ENCODE peak calls at places on chromosomes 11 and 22, in eight cellular contexts. One of them, this sample, is unnamed.
A peak's percentile ranks its signal among the peaks of the same experiment; 100 is the strongest.

GRCh38 chr22:38477515-38477914 is 9.6 kb downstream of the KDELR3 start:
- DNase-seq in cardiac muscle cell: no peak
- DNase-seq in stimulated activated CD8-positive, alpha-beta memory T cell treated with anti-CD3 and anti-CD28 coated beads, Interleukin-4, amount 100 ng/mL, for 1 hour: no peak
- DNase-seq in LHCN-M2: no peak
- DNase-seq in HTR-8/SVneo: no peak
- DNase-seq in GM23338: no peak
- DNase-seq in central memory CD4-positive, alpha-beta T cell: no peak
- DNase-seq in lower leg skin: no peak
- DNase-seq in this sample: no peak

GRCh38 chr11:70159612-70160570 is 43.2 kb upstream of the FADD start:
- DNase-seq in cardiac muscle cell: no peak
- DNase-seq in HTR-8/SVneo: no peak
- DNase-seq in LHCN-M2: peak; percentile 41
- DNase-seq in central memory CD4-positive, alpha-beta T cell: no peak
- DNase-seq in GM23338: no peak
- DNase-seq in stimulated activated CD8-positive, alpha-beta memory T cell treated with anti-CD3 and anti-CD28 coated beads, Interleukin-4, amount 100 ng/mL, for 1 hour: no peak
- DNase-seq in lower leg skin: peak; percentile 73
- DNase-seq in this sample: no peak

GRCh38 chr22:30262917-30263741 is 3.5 kb downstream of the OSM start:
- DNase-seq in cardiac muscle cell: peak; percentile 87
- DNase-seq in LHCN-M2: no peak
- DNase-seq in stimulated activated CD8-positive, alpha-beta memory T cell treated with anti-CD3 and anti-CD28 coated beads, Interleukin-4, amount 100 ng/mL, for 1 hour: peak; percentile 68
- DNase-seq in central memory CD4-positive, alpha-beta T cell: peak; percentile 65
- DNase-seq in HTR-8/SVneo: no peak
- DNase-seq in GM23338: peak; percentile 95
- DNase-seq in lower leg skin: peak; percentile 73
- DNase-seq in this sample: peak; percentile 95

GRCh38 chr11:48093795-48094642 is 113.7 kb downstream of the PTPRJ start:
- DNase-seq in central memory CD4-positive, alpha-beta T cell: no peak
- DNase-seq in GM23338: no peak
- DNase-seq in stimulated activated CD8-positive, alpha-beta memory T cell treated with anti-CD3 and anti-CD28 coated beads, Interleukin-4, amount 100 ng/mL, for 1 hour: no peak
- DNase-seq in HTR-8/SVneo: peak; percentile 29
- DNase-seq in cardiac muscle cell: peak; percentile 66
- DNase-seq in LHCN-M2: peak; percentile 27
- DNase-seq in lower leg skin: no peak
- DNase-seq in this sample: no peak

GRCh38 chr11:85867751-85868150 is 12.6 kb downstream of the CCDC83 start:
- DNase-seq in HTR-8/SVneo: no peak
- DNase-seq in GM23338: no peak
- DNase-seq in cardiac muscle cell: no peak
- DNase-seq in LHCN-M2: no peak
- DNase-seq in lower leg skin: no peak
- DNase-seq in stimulated activated CD8-positive, alpha-beta memory T cell treated with anti-CD3 and anti-CD28 coated beads, Interleukin-4, amount 100 ng/mL, for 1 hour: no peak
- DNase-seq in central memory CD4-positive, alpha-beta T cell: no peak
- DNase-seq in this sample: no peak

GRCh38 chr11:125743681-125744080 is 2.4 kb upstream of the PATE1 start:
- DNase-seq in lower leg skin: no peak
- DNase-seq in LHCN-M2: no peak
- DNase-seq in stimulated activated CD8-positive, alpha-beta memory T cell treated with anti-CD3 and anti-CD28 coated beads, Interleukin-4, amount 100 ng/mL, for 1 hour: no peak
- DNase-seq in cardiac muscle cell: no peak
- DNase-seq in GM23338: no peak
- DNase-seq in central memory CD4-positive, alpha-beta T cell: no peak
- DNase-seq in HTR-8/SVneo: no peak
- DNase-seq in this sample: no peak

GRCh38 chr22:49638788-49639187 is 188.9 kb downstream of the BRD1 start:
- DNase-seq in LHCN-M2: peak; percentile 41
- DNase-seq in central memory CD4-positive, alpha-beta T cell: no peak
- DNase-seq in lower leg skin: no peak
- DNase-seq in HTR-8/SVneo: no peak
- DNase-seq in stimulated activated CD8-positive, alpha-beta memory T cell treated with anti-CD3 and anti-CD28 coated beads, Interleukin-4, amount 100 ng/mL, for 1 hour: no peak
- DNase-seq in cardiac muscle cell: no peak
- DNase-seq in GM23338: no peak
- DNase-seq in this sample: no peak

GRCh38 chr11:94926698-94927237 is 46.6 kb downstream of the CWC15 start:
- DNase-seq in HTR-8/SVneo: peak; percentile 86
- DNase-seq in cardiac muscle cell: peak; percentile 23
- DNase-seq in stimulated activated CD8-positive, alpha-beta memory T cell treated with anti-CD3 and anti-CD28 coated beads, Interleukin-4, amount 100 ng/mL, for 1 hour: no peak
- DNase-seq in lower leg skin: peak; percentile 74
- DNase-seq in LHCN-M2: peak; percentile 85
- DNase-seq in GM23338: peak; percentile 25
- DNase-seq in central memory CD4-positive, alpha-beta T cell: no peak
- DNase-seq in this sample: peak; percentile 32

GRCh38 chr22:21448627-21449416 is 18.4 kb upstream of the TMEM191C start:
- DNase-seq in lower leg skin: peak; percentile 2
- DNase-seq in LHCN-M2: no peak
- DNase-seq in cardiac muscle cell: no peak
- DNase-seq in central memory CD4-positive, alpha-beta T cell: no peak
- DNase-seq in HTR-8/SVneo: no peak
- DNase-seq in stimulated activated CD8-positive, alpha-beta memory T cell treated with anti-CD3 and anti-CD28 coated beads, Interleukin-4, amount 100 ng/mL, for 1 hour: no peak
- DNase-seq in GM23338: no peak
- DNase-seq in this sample: no peak

GRCh38 chr22:45105281-45105700 is 58.4 kb upstream of the NUP50 start:
- DNase-seq in LHCN-M2: peak; percentile 97
- DNase-seq in cardiac muscle cell: no peak
- DNase-seq in central memory CD4-positive, alpha-beta T cell: no peak
- DNase-seq in lower leg skin: peak; percentile 32
- DNase-seq in HTR-8/SVneo: no peak
- DNase-seq in GM23338: no peak
- DNase-seq in stimulated activated CD8-positive, alpha-beta memory T cell treated with anti-CD3 and anti-CD28 coated beads, Interleukin-4, amount 100 ng/mL, for 1 hour: no peak
- DNase-seq in this sample: no peak

GRCh38 chr11:48005133-48005532 is 24.8 kb downstream of the PTPRJ start:
- DNase-seq in HTR-8/SVneo: no peak
- DNase-seq in cardiac muscle cell: no peak
- DNase-seq in LHCN-M2: no peak
- DNase-seq in stimulated activated CD8-positive, alpha-beta memory T cell treated with anti-CD3 and anti-CD28 coated beads, Interleukin-4, amount 100 ng/mL, for 1 hour: no peak
- DNase-seq in lower leg skin: no peak
- DNase-seq in GM23338: no peak
- DNase-seq in central memory CD4-positive, alpha-beta T cell: peak; percentile 47
- DNase-seq in this sample: no peak

GRCh38 chr22:24011735-24012068 is 598 bp downstream of the CABIN1 start:
- DNase-seq in central memory CD4-positive, alpha-beta T cell: no peak
- DNase-seq in lower leg skin: no peak
- DNase-seq in cardiac muscle cell: no peak
- DNase-seq in HTR-8/SVneo: no peak
- DNase-seq in stimulated activated CD8-positive, alpha-beta memory T cell treated with anti-CD3 and anti-CD28 coated beads, Interleukin-4, amount 100 ng/mL, for 1 hour: no peak
- DNase-seq in LHCN-M2: no peak
- DNase-seq in GM23338: peak; percentile 56
- DNase-seq in this sample: no peak

GRCh38 chr11:47592276-47592675 is 1.9 kb downstream of the C1QTNF4 start:
- DNase-seq in cardiac muscle cell: no peak
- DNase-seq in HTR-8/SVneo: no peak
- DNase-seq in GM23338: no peak
- DNase-seq in LHCN-M2: no peak
- DNase-seq in lower leg skin: no peak
- DNase-seq in central memory CD4-positive, alpha-beta T cell: no peak
- DNase-seq in stimulated activated CD8-positive, alpha-beta memory T cell treated with anti-CD3 and anti-CD28 coated beads, Interleukin-4, amount 100 ng/mL, for 1 hour: no peak
- DNase-seq in this sample: no peak

GRCh38 chr11:120013325-120014250 is 124.3 kb downstream of the TRIM29 start:
- DNase-seq in LHCN-M2: peak; percentile 5
- DNase-seq in central memory CD4-positive, alpha-beta T cell: no peak
- DNase-seq in HTR-8/SVneo: peak; percentile 61
- DNase-seq in GM23338: peak; percentile 93
- DNase-seq in cardiac muscle cell: peak; percentile 73
- DNase-seq in stimulated activated CD8-positive, alpha-beta memory T cell treated with anti-CD3 and anti-CD28 coated beads, Interleukin-4, amount 100 ng/mL, for 1 hour: no peak
- DNase-seq in lower leg skin: no peak
- DNase-seq in this sample: peak; percentile 77

GRCh38 chr11:61737636-61738386 is 14.6 kb upstream of the MYRF start:
- DNase-seq in LHCN-M2: no peak
- DNase-seq in stimulated activated CD8-positive, alpha-beta memory T cell treated with anti-CD3 and anti-CD28 coated beads, Interleukin-4, amount 100 ng/mL, for 1 hour: no peak
- DNase-seq in central memory CD4-positive, alpha-beta T cell: no peak
- DNase-seq in lower leg skin: no peak
- DNase-seq in HTR-8/SVneo: no peak
- DNase-seq in cardiac muscle cell: no peak
- DNase-seq in GM23338: no peak
- DNase-seq in this sample: no peak

GRCh38 chr22:31752096-31752847 is 1.5 kb upstream of the DEPDC5 start:
- DNase-seq in GM23338: no peak
- DNase-seq in HTR-8/SVneo: no peak
- DNase-seq in lower leg skin: no peak
- DNase-seq in cardiac muscle cell: no peak
- DNase-seq in LHCN-M2: no peak
- DNase-seq in central memory CD4-positive, alpha-beta T cell: no peak
- DNase-seq in stimulated activated CD8-positive, alpha-beta memory T cell treated with anti-CD3 and anti-CD28 coated beads, Interleukin-4, amount 100 ng/mL, for 1 hour: no peak
- DNase-seq in this sample: no peak

GRCh38 chr22:49892226-49892899 is 25.9 kb downstream of the ALG12 start:
- DNase-seq in GM23338: no peak
- DNase-seq in LHCN-M2: no peak
- DNase-seq in central memory CD4-positive, alpha-beta T cell: no peak
- DNase-seq in cardiac muscle cell: no peak
- DNase-seq in HTR-8/SVneo: no peak
- DNase-seq in stimulated activated CD8-positive, alpha-beta memory T cell treated with anti-CD3 and anti-CD28 coated beads, Interleukin-4, amount 100 ng/mL, for 1 hour: no peak
- DNase-seq in lower leg skin: no peak
- DNase-seq in this sample: no peak

GRCh38 chr11:15446929-15447328 is 332.2 kb downstream of the INSC start:
- DNase-seq in cardiac muscle cell: no peak
- DNase-seq in GM23338: no peak
- DNase-seq in stimulated activated CD8-positive, alpha-beta memory T cell treated with anti-CD3 and anti-CD28 coated beads, Interleukin-4, amount 100 ng/mL, for 1 hour: no peak
- DNase-seq in central memory CD4-positive, alpha-beta T cell: no peak
- DNase-seq in LHCN-M2: no peak
- DNase-seq in lower leg skin: no peak
- DNase-seq in HTR-8/SVneo: no peak
- DNase-seq in this sample: no peak

GRCh38 chr22:32722441-32722840 is 79.1 kb upstream of the TIMP3 start:
- DNase-seq in HTR-8/SVneo: no peak
- DNase-seq in lower leg skin: peak; percentile 69
- DNase-seq in cardiac muscle cell: no peak
- DNase-seq in LHCN-M2: no peak
- DNase-seq in GM23338: no peak
- DNase-seq in stimulated activated CD8-positive, alpha-beta memory T cell treated with anti-CD3 and anti-CD28 coated beads, Interleukin-4, amount 100 ng/mL, for 1 hour: no peak
- DNase-seq in central memory CD4-positive, alpha-beta T cell: no peak
- DNase-seq in this sample: no peak

GRCh38 chr11:2250485-2250884 is 19.9 kb downstream of the ASCL2 start:
- DNase-seq in cardiac muscle cell: no peak
- DNase-seq in GM23338: no peak
- DNase-seq in HTR-8/SVneo: no peak
- DNase-seq in central memory CD4-positive, alpha-beta T cell: no peak
- DNase-seq in lower leg skin: no peak
- DNase-seq in LHCN-M2: no peak
- DNase-seq in stimulated activated CD8-positive, alpha-beta memory T cell treated with anti-CD3 and anti-CD28 coated beads, Interleukin-4, amount 100 ng/mL, for 1 hour: no peak
- DNase-seq in this sample: no peak

GRCh38 chr22:44385781-44386180 is 73.0 kb upstream of the SHISAL1 start:
- DNase-seq in central memory CD4-positive, alpha-beta T cell: no peak
- DNase-seq in cardiac muscle cell: no peak
- DNase-seq in LHCN-M2: no peak
- DNase-seq in stimulated activated CD8-positive, alpha-beta memory T cell treated with anti-CD3 and anti-CD28 coated beads, Interleukin-4, amount 100 ng/mL, for 1 hour: no peak
- DNase-seq in lower leg skin: no peak
- DNase-seq in HTR-8/SVneo: no peak
- DNase-seq in GM23338: no peak
- DNase-seq in this sample: no peak

GRCh38 chr22:28395920-28396447 is 283.7 kb downstream of the TTC28 start:
- DNase-seq in lower leg skin: no peak
- DNase-seq in stimulated activated CD8-positive, alpha-beta memory T cell treated with anti-CD3 and anti-CD28 coated beads, Interleukin-4, amount 100 ng/mL, for 1 hour: no peak
- DNase-seq in cardiac muscle cell: no peak
- DNase-seq in HTR-8/SVneo: no peak
- DNase-seq in central memory CD4-positive, alpha-beta T cell: no peak
- DNase-seq in LHCN-M2: peak; percentile 35
- DNase-seq in GM23338: no peak
- DNase-seq in this sample: no peak

GRCh38 chr11:9858822-9859221 is 194.9 kb downstream of the SWAP70 start:
- DNase-seq in cardiac muscle cell: peak; percentile 32
- DNase-seq in central memory CD4-positive, alpha-beta T cell: no peak
- DNase-seq in GM23338: peak; percentile 60
- DNase-seq in LHCN-M2: peak; percentile 49
- DNase-seq in HTR-8/SVneo: no peak
- DNase-seq in stimulated activated CD8-positive, alpha-beta memory T cell treated with anti-CD3 and anti-CD28 coated beads, Interleukin-4, amount 100 ng/mL, for 1 hour: no peak
- DNase-seq in lower leg skin: no peak
- DNase-seq in this sample: no peak

GRCh38 chr11:108135845-108136599 is 14.7 kb downstream of the ACAT1 start:
- DNase-seq in lower leg skin: no peak
- DNase-seq in stimulated activated CD8-positive, alpha-beta memory T cell treated with anti-CD3 and anti-CD28 coated beads, Interleukin-4, amount 100 ng/mL, for 1 hour: no peak
- DNase-seq in cardiac muscle cell: no peak
- DNase-seq in central memory CD4-positive, alpha-beta T cell: peak; percentile 7
- DNase-seq in LHCN-M2: peak; percentile 41
- DNase-seq in HTR-8/SVneo: no peak
- DNase-seq in GM23338: no peak
- DNase-seq in this sample: no peak

GRCh38 chr11:39809833-39810232 is 1649.6 kb downstream of the LRRC4C start:
- DNase-seq in LHCN-M2: no peak
- DNase-seq in central memory CD4-positive, alpha-beta T cell: no peak
- DNase-seq in lower leg skin: no peak
- DNase-seq in HTR-8/SVneo: no peak
- DNase-seq in cardiac muscle cell: no peak
- DNase-seq in stimulated activated CD8-positive, alpha-beta memory T cell treated with anti-CD3 and anti-CD28 coated beads, Interleukin-4, amount 100 ng/mL, for 1 hour: no peak
- DNase-seq in GM23338: no peak
- DNase-seq in this sample: no peak

GRCh38 chr11:63613517-63614135 is 607 bp downstream of the PLAAT3 start:
- DNase-seq in HTR-8/SVneo: peak; percentile 54
- DNase-seq in cardiac muscle cell: peak; percentile 56
- DNase-seq in GM23338: peak; percentile 78
- DNase-seq in stimulated activated CD8-positive, alpha-beta memory T cell treated with anti-CD3 and anti-CD28 coated beads, Interleukin-4, amount 100 ng/mL, for 1 hour: peak; percentile 23
- DNase-seq in lower leg skin: no peak
- DNase-seq in LHCN-M2: peak; percentile 46
- DNase-seq in central memory CD4-positive, alpha-beta T cell: peak; percentile 25
- DNase-seq in this sample: peak; percentile 49

GRCh38 chr11:2217211-2218081 is 45.8 kb upstream of the TH start:
- DNase-seq in cardiac muscle cell: no peak
- DNase-seq in lower leg skin: peak; percentile 18
- DNase-seq in stimulated activated CD8-positive, alpha-beta memory T cell treated with anti-CD3 and anti-CD28 coated beads, Interleukin-4, amount 100 ng/mL, for 1 hour: no peak
- DNase-seq in HTR-8/SVneo: no peak
- DNase-seq in GM23338: no peak
- DNase-seq in central memory CD4-positive, alpha-beta T cell: no peak
- DNase-seq in LHCN-M2: no peak
- DNase-seq in this sample: no peak

GRCh38 chr22:38490475-38490874 is 15.6 kb downstream of the DDX17 start:
- DNase-seq in central memory CD4-positive, alpha-beta T cell: no peak
- DNase-seq in lower leg skin: no peak
- DNase-seq in GM23338: no peak
- DNase-seq in LHCN-M2: no peak
- DNase-seq in stimulated activated CD8-positive, alpha-beta memory T cell treated with anti-CD3 and anti-CD28 coated beads, Interleukin-4, amount 100 ng/mL, for 1 hour: no peak
- DNase-seq in cardiac muscle cell: no peak
- DNase-seq in HTR-8/SVneo: no peak
- DNase-seq in this sample: no peak